ENCODE peak calls at places on chromosomes 16 and 17, in seven cellular contexts. One of them, this sample, is unnamed.
A peak's percentile ranks its signal among the peaks of the same experiment; 100 is the strongest.

GRCh38 chr17:81426676-81427445 is 31.6 kb downstream of the BAHCC1 start:
- DNase-seq in RCC 7860: no peak
- DNase-seq in HT-29: no peak
- DNase-seq in stimulated activated CD4-positive, alpha-beta T cell treated with anti-CD3 and anti-CD28 coated beads, Interleukin-1b, Interleukin-23, amount 100 ng/mL, for 24 hours: no peak
- DNase-seq in globus pallidus: peak; percentile 72
- DNase-seq in AG09319: no peak
- DNase-seq in Peyer's patch: no peak
- DNase-seq in this sample: no peak

GRCh38 chr17:27743288-27743885 is 56.9 kb downstream of the NOS2 start:
- DNase-seq in RCC 7860: no peak
- DNase-seq in HT-29: no peak
- DNase-seq in stimulated activated CD4-positive, alpha-beta T cell treated with anti-CD3 and anti-CD28 coated beads, Interleukin-1b, Interleukin-23, amount 100 ng/mL, for 24 hours: no peak
- DNase-seq in globus pallidus: peak; percentile 21
- DNase-seq in AG09319: no peak
- DNase-seq in Peyer's patch: no peak
- DNase-seq in this sample: no peak

GRCh38 chr17:81427446-81428120 is 32.3 kb downstream of the BAHCC1 start:
- DNase-seq in RCC 7860: no peak
- DNase-seq in HT-29: peak; percentile 48
- DNase-seq in stimulated activated CD4-positive, alpha-beta T cell treated with anti-CD3 and anti-CD28 coated beads, Interleukin-1b, Interleukin-23, amount 100 ng/mL, for 24 hours: no peak
- DNase-seq in globus pallidus: peak; percentile 85
- DNase-seq in AG09319: no peak
- DNase-seq in Peyer's patch: peak; percentile 71
- DNase-seq in this sample: no peak

GRCh38 chr16:82150569-82150968 is 19.5 kb downstream of the MPHOSPH6 start:
- DNase-seq in RCC 7860: no peak
- DNase-seq in HT-29: no peak
- DNase-seq in stimulated activated CD4-positive, alpha-beta T cell treated with anti-CD3 and anti-CD28 coated beads, Interleukin-1b, Interleukin-23, amount 100 ng/mL, for 24 hours: no peak
- DNase-seq in globus pallidus: no peak
- DNase-seq in AG09319: no peak
- DNase-seq in Peyer's patch: no peak
- DNase-seq in this sample: no peak

GRCh38 chr16:63617990-63618763 is 1503.7 kb downstream of the CDH11 start:
- DNase-seq in RCC 7860: peak; percentile 58
- DNase-seq in HT-29: no peak
- DNase-seq in stimulated activated CD4-positive, alpha-beta T cell treated with anti-CD3 and anti-CD28 coated beads, Interleukin-1b, Interleukin-23, amount 100 ng/mL, for 24 hours: no peak
- DNase-seq in globus pallidus: no peak
- DNase-seq in AG09319: no peak
- DNase-seq in Peyer's patch: peak; percentile 53
- DNase-seq in this sample: no peak

GRCh38 chr17:80424261-80424660 is 9.3 kb downstream of the ENDOV start:
- DNase-seq in RCC 7860: no peak
- DNase-seq in HT-29: no peak
- DNase-seq in stimulated activated CD4-positive, alpha-beta T cell treated with anti-CD3 and anti-CD28 coated beads, Interleukin-1b, Interleukin-23, amount 100 ng/mL, for 24 hours: no peak
- DNase-seq in globus pallidus: no peak
- DNase-seq in AG09319: no peak
- DNase-seq in Peyer's patch: peak; percentile 37
- DNase-seq in this sample: no peak

GRCh38 chr17:55228683-55229192 is 36.0 kb upstream of the HLF start:
- DNase-seq in RCC 7860: no peak
- DNase-seq in HT-29: no peak
- DNase-seq in stimulated activated CD4-positive, alpha-beta T cell treated with anti-CD3 and anti-CD28 coated beads, Interleukin-1b, Interleukin-23, amount 100 ng/mL, for 24 hours: no peak
- DNase-seq in globus pallidus: no peak
- DNase-seq in AG09319: no peak
- DNase-seq in Peyer's patch: no peak
- DNase-seq in this sample: no peak

GRCh38 chr17:82193520-82194236 is 19.0 kb downstream of the CCDC57 start:
- DNase-seq in RCC 7860: no peak
- DNase-seq in HT-29: no peak
- DNase-seq in stimulated activated CD4-positive, alpha-beta T cell treated with anti-CD3 and anti-CD28 coated beads, Interleukin-1b, Interleukin-23, amount 100 ng/mL, for 24 hours: no peak
- DNase-seq in globus pallidus: no peak
- DNase-seq in AG09319: no peak
- DNase-seq in Peyer's patch: peak; percentile 86
- DNase-seq in this sample: no peak

GRCh38 chr17:65867014-65867413 is 305.6 kb upstream of the AXIN2 start:
- DNase-seq in RCC 7860: no peak
- DNase-seq in HT-29: no peak
- DNase-seq in stimulated activated CD4-positive, alpha-beta T cell treated with anti-CD3 and anti-CD28 coated beads, Interleukin-1b, Interleukin-23, amount 100 ng/mL, for 24 hours: no peak
- DNase-seq in globus pallidus: no peak
- DNase-seq in AG09319: no peak
- DNase-seq in Peyer's patch: no peak
- DNase-seq in this sample: no peak

GRCh38 chr16:72092832-72093447 is 480 bp downstream of the TXNL4B start:
- DNase-seq in RCC 7860: peak; percentile 34
- DNase-seq in HT-29: peak; percentile 31
- DNase-seq in stimulated activated CD4-positive, alpha-beta T cell treated with anti-CD3 and anti-CD28 coated beads, Interleukin-1b, Interleukin-23, amount 100 ng/mL, for 24 hours: no peak
- DNase-seq in globus pallidus: no peak
- DNase-seq in AG09319: peak; percentile 22
- DNase-seq in Peyer's patch: no peak
- DNase-seq in this sample: no peak

GRCh38 chr17:81404557-81405165 is 9.4 kb downstream of the BAHCC1 start:
- DNase-seq in RCC 7860: no peak
- DNase-seq in HT-29: peak; percentile 20
- DNase-seq in stimulated activated CD4-positive, alpha-beta T cell treated with anti-CD3 and anti-CD28 coated beads, Interleukin-1b, Interleukin-23, amount 100 ng/mL, for 24 hours: no peak
- DNase-seq in globus pallidus: no peak
- DNase-seq in AG09319: no peak
- DNase-seq in Peyer's patch: peak; percentile 71
- DNase-seq in this sample: no peak

GRCh38 chr17:75684924-75685323 is 17.8 kb downstream of the SAP30BP start:
- DNase-seq in RCC 7860: no peak
- DNase-seq in HT-29: no peak
- DNase-seq in stimulated activated CD4-positive, alpha-beta T cell treated with anti-CD3 and anti-CD28 coated beads, Interleukin-1b, Interleukin-23, amount 100 ng/mL, for 24 hours: no peak
- DNase-seq in globus pallidus: no peak
- DNase-seq in AG09319: no peak
- DNase-seq in Peyer's patch: peak; percentile 68
- DNase-seq in this sample: no peak

GRCh38 chr17:6800422-6801027 is 24.5 kb downstream of the FBXO39 start:
- DNase-seq in RCC 7860: no peak
- DNase-seq in HT-29: no peak
- DNase-seq in stimulated activated CD4-positive, alpha-beta T cell treated with anti-CD3 and anti-CD28 coated beads, Interleukin-1b, Interleukin-23, amount 100 ng/mL, for 24 hours: peak; percentile 11
- DNase-seq in globus pallidus: no peak
- DNase-seq in AG09319: no peak
- DNase-seq in Peyer's patch: no peak
- DNase-seq in this sample: no peak

GRCh38 chr17:48545022-48545376 is at the start of gene HOXB2:
- DNase-seq in RCC 7860: no peak
- DNase-seq in HT-29: no peak
- DNase-seq in stimulated activated CD4-positive, alpha-beta T cell treated with anti-CD3 and anti-CD28 coated beads, Interleukin-1b, Interleukin-23, amount 100 ng/mL, for 24 hours: no peak
- DNase-seq in globus pallidus: no peak
- DNase-seq in AG09319: no peak
- DNase-seq in Peyer's patch: no peak
- DNase-seq in this sample: no peak

GRCh38 chr17:17782425-17783120 is 54.2 kb downstream of the SREBF1 start:
- DNase-seq in RCC 7860: no peak
- DNase-seq in HT-29: peak; percentile 32
- DNase-seq in stimulated activated CD4-positive, alpha-beta T cell treated with anti-CD3 and anti-CD28 coated beads, Interleukin-1b, Interleukin-23, amount 100 ng/mL, for 24 hours: no peak
- DNase-seq in globus pallidus: no peak
- DNase-seq in AG09319: no peak
- DNase-seq in Peyer's patch: no peak
- DNase-seq in this sample: no peak

GRCh38 chr16:27154573-27155521 is 48.5 kb upstream of the KDM8 start:
- DNase-seq in RCC 7860: no peak
- DNase-seq in HT-29: peak; percentile 48
- DNase-seq in stimulated activated CD4-positive, alpha-beta T cell treated with anti-CD3 and anti-CD28 coated beads, Interleukin-1b, Interleukin-23, amount 100 ng/mL, for 24 hours: peak; percentile 63
- DNase-seq in globus pallidus: peak; percentile 9
- DNase-seq in AG09319: no peak
- DNase-seq in Peyer's patch: peak; percentile 77
- DNase-seq in this sample: no peak

GRCh38 chr17:77957215-77957868 is 1.2 kb upstream of the TNRC6C start:
- DNase-seq in RCC 7860: no peak
- DNase-seq in HT-29: no peak
- DNase-seq in stimulated activated CD4-positive, alpha-beta T cell treated with anti-CD3 and anti-CD28 coated beads, Interleukin-1b, Interleukin-23, amount 100 ng/mL, for 24 hours: no peak
- DNase-seq in globus pallidus: peak; percentile 38
- DNase-seq in AG09319: no peak
- DNase-seq in Peyer's patch: no peak
- DNase-seq in this sample: no peak

GRCh38 chr17:40079545-40079944 is 16.8 kb downstream of the THRA start:
- DNase-seq in RCC 7860: no peak
- DNase-seq in HT-29: no peak
- DNase-seq in stimulated activated CD4-positive, alpha-beta T cell treated with anti-CD3 and anti-CD28 coated beads, Interleukin-1b, Interleukin-23, amount 100 ng/mL, for 24 hours: no peak
- DNase-seq in globus pallidus: no peak
- DNase-seq in AG09319: no peak
- DNase-seq in Peyer's patch: no peak
- DNase-seq in this sample: no peak

GRCh38 chr16:20314575-20314974 is 12.7 kb downstream of the GP2 start:
- DNase-seq in RCC 7860: no peak
- DNase-seq in HT-29: no peak
- DNase-seq in stimulated activated CD4-positive, alpha-beta T cell treated with anti-CD3 and anti-CD28 coated beads, Interleukin-1b, Interleukin-23, amount 100 ng/mL, for 24 hours: no peak
- DNase-seq in globus pallidus: no peak
- DNase-seq in AG09319: no peak
- DNase-seq in Peyer's patch: no peak
- DNase-seq in this sample: no peak